ENCODE peak calls at places on chromosomes 4 and X, in six cellular contexts. One of them, this sample, is unnamed.

GRCh38 chr4:15836362-15836761 is 58.2 kb downstream of the CD38 start:
- DNase-seq in fibroblast of lung: no peak
- DNase-seq in psoas muscle: no peak
- DNase-seq in endodermal cell: no peak
- DNase-seq in tibial artery: no peak
- DNase-seq in CD8-positive, alpha-beta T cell: no peak
- DNase-seq in this sample: no peak

GRCh38 chr4:77154074-77154473 is 2.9 kb upstream of the CCNG2 start:
- DNase-seq in tibial artery: no peak
- DNase-seq in endodermal cell: no peak
- DNase-seq in psoas muscle: no peak
- DNase-seq in CD8-positive, alpha-beta T cell: no peak
- DNase-seq in fibroblast of lung: no peak
- DNase-seq in this sample: no peak

GRCh38 chr4:122744229-122744628 is 11.7 kb downstream of the BBS12 start:
- DNase-seq in psoas muscle: no peak
- DNase-seq in CD8-positive, alpha-beta T cell: no peak
- DNase-seq in tibial artery: no peak
- DNase-seq in fibroblast of lung: no peak
- DNase-seq in endodermal cell: no peak
- DNase-seq in this sample: no peak

GRCh38 chr4:156694413-156694812 is 277.2 kb downstream of the PDGFC start:
- DNase-seq in CD8-positive, alpha-beta T cell: no peak
- DNase-seq in fibroblast of lung: no peak
- DNase-seq in psoas muscle: no peak
- DNase-seq in endodermal cell: no peak
- DNase-seq in tibial artery: no peak
- DNase-seq in this sample: no peak

GRCh38 chr4:84167579-84167978 is 331.5 kb downstream of the NKX6-1 start:
- DNase-seq in tibial artery: no peak
- DNase-seq in CD8-positive, alpha-beta T cell: no peak
- DNase-seq in fibroblast of lung: no peak
- DNase-seq in psoas muscle: no peak
- DNase-seq in endodermal cell: peak; percentile 77
- DNase-seq in this sample: no peak

GRCh38 chr4:602559-602942 is 22.8 kb upstream of the PDE6B start:
- DNase-seq in tibial artery: no peak
- DNase-seq in psoas muscle: no peak
- DNase-seq in endodermal cell: peak; percentile 99
- DNase-seq in CD8-positive, alpha-beta T cell: peak; percentile 20
- DNase-seq in fibroblast of lung: no peak
- DNase-seq in this sample: no peak

GRCh38 chr4:173794662-173795061 is 264.6 kb upstream of the HAND2 start:
- DNase-seq in CD8-positive, alpha-beta T cell: no peak
- DNase-seq in tibial artery: no peak
- DNase-seq in endodermal cell: no peak
- DNase-seq in fibroblast of lung: peak; percentile 50
- DNase-seq in psoas muscle: no peak
- DNase-seq in this sample: no peak

GRCh38 chr4:146957252-146957651 is 11.6 kb upstream of the TTC29 start:
- DNase-seq in fibroblast of lung: peak; percentile 93
- DNase-seq in psoas muscle: no peak
- DNase-seq in endodermal cell: no peak
- DNase-seq in tibial artery: no peak
- DNase-seq in CD8-positive, alpha-beta T cell: no peak
- DNase-seq in this sample: no peak

GRCh38 chrX:572490-573124 is 58.0 kb upstream of the SHOX start:
- DNase-seq in psoas muscle: no peak
- DNase-seq in fibroblast of lung: no peak
- DNase-seq in endodermal cell: no peak
- DNase-seq in tibial artery: no peak
- DNase-seq in CD8-positive, alpha-beta T cell: no peak
- DNase-seq in this sample: peak; percentile 37

GRCh38 chr4:125550769-125551168 is 236.0 kb downstream of the FAT4 start:
- DNase-seq in tibial artery: no peak
- DNase-seq in CD8-positive, alpha-beta T cell: no peak
- DNase-seq in fibroblast of lung: no peak
- DNase-seq in endodermal cell: no peak
- DNase-seq in psoas muscle: no peak
- DNase-seq in this sample: no peak

GRCh38 chrX:76127341-76127740 is 45.5 kb upstream of the PBDC1 start:
- DNase-seq in fibroblast of lung: no peak
- DNase-seq in endodermal cell: peak; percentile 77
- DNase-seq in psoas muscle: no peak
- DNase-seq in tibial artery: no peak
- DNase-seq in CD8-positive, alpha-beta T cell: no peak
- DNase-seq in this sample: no peak

GRCh38 chr4:16195209-16195608 is 31.1 kb downstream of the TAPT1 start:
- DNase-seq in endodermal cell: no peak
- DNase-seq in CD8-positive, alpha-beta T cell: no peak
- DNase-seq in psoas muscle: no peak
- DNase-seq in tibial artery: no peak
- DNase-seq in fibroblast of lung: no peak
- DNase-seq in this sample: no peak

GRCh38 chr4:68062501-68062900 is 67.2 kb downstream of the TMPRSS11F start:
- DNase-seq in fibroblast of lung: no peak
- DNase-seq in endodermal cell: no peak
- DNase-seq in tibial artery: no peak
- DNase-seq in CD8-positive, alpha-beta T cell: no peak
- DNase-seq in psoas muscle: no peak
- DNase-seq in this sample: no peak

GRCh38 chr4:89868999-89869589 is 25.6 kb upstream of the MMRN1 start:
- DNase-seq in endodermal cell: no peak
- DNase-seq in tibial artery: no peak
- DNase-seq in CD8-positive, alpha-beta T cell: no peak
- DNase-seq in psoas muscle: no peak
- DNase-seq in fibroblast of lung: no peak
- DNase-seq in this sample: no peak

GRCh38 chr4:112982677-112983076 is 66.8 kb upstream of the ANK2 start:
- DNase-seq in CD8-positive, alpha-beta T cell: no peak
- DNase-seq in endodermal cell: no peak
- DNase-seq in psoas muscle: no peak
- DNase-seq in tibial artery: no peak
- DNase-seq in fibroblast of lung: no peak
- DNase-seq in this sample: no peak

GRCh38 chr4:107666134-107666533 is 53.9 kb downstream of the PAPSS1 start:
- DNase-seq in endodermal cell: no peak
- DNase-seq in fibroblast of lung: peak; percentile 29
- DNase-seq in psoas muscle: no peak
- DNase-seq in CD8-positive, alpha-beta T cell: no peak
- DNase-seq in tibial artery: no peak
- DNase-seq in this sample: no peak

GRCh38 chr4:16007471-16008095 is 44.6 kb upstream of the FGFBP2 start:
- DNase-seq in fibroblast of lung: no peak
- DNase-seq in CD8-positive, alpha-beta T cell: no peak
- DNase-seq in psoas muscle: no peak
- DNase-seq in endodermal cell: no peak
- DNase-seq in tibial artery: no peak
- DNase-seq in this sample: no peak

GRCh38 chr4:6331018-6331417 is 61.4 kb downstream of the WFS1 start:
- DNase-seq in CD8-positive, alpha-beta T cell: no peak
- DNase-seq in tibial artery: no peak
- DNase-seq in psoas muscle: no peak
- DNase-seq in endodermal cell: peak; percentile 73
- DNase-seq in fibroblast of lung: no peak
- DNase-seq in this sample: no peak

GRCh38 chr4:87633239-87633638 is 16.8 kb upstream of the DMP1 start:
- DNase-seq in fibroblast of lung: peak; percentile 46
- DNase-seq in tibial artery: no peak
- DNase-seq in psoas muscle: no peak
- DNase-seq in endodermal cell: no peak
- DNase-seq in CD8-positive, alpha-beta T cell: no peak
- DNase-seq in this sample: no peak

GRCh38 chr4:48904101-48904500 is 2.5 kb downstream of the OCIAD2 start:
- DNase-seq in CD8-positive, alpha-beta T cell: no peak
- DNase-seq in endodermal cell: no peak
- DNase-seq in tibial artery: no peak
- DNase-seq in fibroblast of lung: no peak
- DNase-seq in psoas muscle: no peak
- DNase-seq in this sample: no peak

GRCh38 chr4:4861592-4862551 is 2.4 kb downstream of the MSX1 start:
- DNase-seq in psoas muscle: no peak
- DNase-seq in tibial artery: no peak
- DNase-seq in fibroblast of lung: no peak
- DNase-seq in CD8-positive, alpha-beta T cell: no peak
- DNase-seq in endodermal cell: peak; percentile 65
- DNase-seq in this sample: no peak

GRCh38 chrX:9355739-9356138 is 109.1 kb upstream of the TBL1X start:
- DNase-seq in endodermal cell: no peak
- DNase-seq in fibroblast of lung: no peak
- DNase-seq in CD8-positive, alpha-beta T cell: no peak
- DNase-seq in psoas muscle: no peak
- DNase-seq in tibial artery: no peak
- DNase-seq in this sample: no peak

GRCh38 chrX:19740744-19741143 is 146.7 kb downstream of the SH3KBP1 start:
- DNase-seq in fibroblast of lung: no peak
- DNase-seq in CD8-positive, alpha-beta T cell: no peak
- DNase-seq in endodermal cell: no peak
- DNase-seq in tibial artery: no peak
- DNase-seq in psoas muscle: no peak
- DNase-seq in this sample: no peak

GRCh38 chrX:43278440-43278839 is 377.7 kb upstream of the MAOA start:
- DNase-seq in endodermal cell: no peak
- DNase-seq in psoas muscle: no peak
- DNase-seq in tibial artery: no peak
- DNase-seq in CD8-positive, alpha-beta T cell: no peak
- DNase-seq in fibroblast of lung: no peak
- DNase-seq in this sample: no peak

GRCh38 chr4:31081375-31081774 is 361.2 kb downstream of the PCDH7 start:
- DNase-seq in psoas muscle: no peak
- DNase-seq in fibroblast of lung: peak; percentile 83
- DNase-seq in endodermal cell: no peak
- DNase-seq in CD8-positive, alpha-beta T cell: no peak
- DNase-seq in tibial artery: no peak
- DNase-seq in this sample: no peak

GRCh38 chr4:3270141-3270611 is 21.2 kb downstream of the MSANTD1 start:
- DNase-seq in psoas muscle: peak; percentile 63
- DNase-seq in fibroblast of lung: peak; percentile 31
- DNase-seq in CD8-positive, alpha-beta T cell: no peak
- DNase-seq in endodermal cell: no peak
- DNase-seq in tibial artery: no peak
- DNase-seq in this sample: peak; percentile 44
- H3K27ac ChIP-seq in psoas muscle: peak overlapping the region; percentile 65
- H3K27ac ChIP-seq in fibroblast of lung: no peak overlapping the region
- H3K27ac ChIP-seq in CD8-positive, alpha-beta T cell: no peak overlapping the region
- H3K27ac ChIP-seq in endodermal cell: no peak overlapping the region
- H3K27ac ChIP-seq in tibial artery: no peak overlapping the region
- H3K27ac ChIP-seq in this sample: no peak overlapping the region

DNA sequence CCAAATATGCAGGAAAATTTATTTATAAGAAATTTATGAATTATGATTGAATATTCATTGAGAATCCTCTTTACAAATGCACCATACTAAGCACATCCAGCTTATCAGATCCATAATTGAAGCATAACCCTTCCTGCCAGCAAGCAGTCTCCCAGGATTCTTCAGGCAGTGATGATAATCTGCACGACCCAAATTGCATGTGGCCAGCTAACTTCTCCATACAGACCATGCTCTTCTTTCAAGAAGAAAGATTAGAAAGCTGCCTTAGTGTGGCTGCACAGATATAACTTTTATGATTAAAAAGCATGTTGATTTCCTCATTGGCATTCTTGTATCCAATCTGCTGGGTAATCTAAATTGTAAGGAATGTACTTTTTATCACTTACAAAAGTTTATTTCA is 3.3 kb upstream of the CBR4 start:
- DNase-seq in psoas muscle: no peak
- DNase-seq in CD8-positive, alpha-beta T cell: no peak
- DNase-seq in fibroblast of lung: no peak
- DNase-seq in tibial artery: no peak
- DNase-seq in endodermal cell: no peak
- DNase-seq in this sample: no peak
- H3K27ac ChIP-seq in psoas muscle: no peak overlapping the region
- H3K27ac ChIP-seq in CD8-positive, alpha-beta T cell: no peak overlapping the region
- H3K27ac ChIP-seq in fibroblast of lung: no peak overlapping the region
- H3K27ac ChIP-seq in tibial artery: no peak overlapping the region
- H3K27ac ChIP-seq in endodermal cell: no peak overlapping the region
- H3K27ac ChIP-seq in this sample: no peak overlapping the region

GRCh38 chr4:182145360-182145905 is 97.8 kb upstream of the TENM3 start:
- DNase-seq in CD8-positive, alpha-beta T cell: no peak
- DNase-seq in tibial artery: no peak
- DNase-seq in psoas muscle: no peak
- DNase-seq in endodermal cell: peak; percentile 64
- DNase-seq in fibroblast of lung: peak; percentile 58
- DNase-seq in this sample: no peak
- H3K27ac ChIP-seq in CD8-positive, alpha-beta T cell: no peak overlapping the region
- H3K27ac ChIP-seq in tibial artery: no peak overlapping the region
- H3K27ac ChIP-seq in psoas muscle: no peak overlapping the region
- H3K27ac ChIP-seq in endodermal cell: peak overlapping the region; percentile 60
- H3K27ac ChIP-seq in fibroblast of lung: no peak overlapping the region
- H3K27ac ChIP-seq in this sample: no peak overlapping the region

GRCh38 chr4:151169223-151169622 is 69.8 kb downstream of the RPS3A start:
- DNase-seq in psoas muscle: peak; percentile 66
- DNase-seq in fibroblast of lung: peak; percentile 98
- DNase-seq in endodermal cell: no peak
- DNase-seq in tibial artery: peak; percentile 69
- DNase-seq in CD8-positive, alpha-beta T cell: no peak
- DNase-seq in this sample: no peak
- H3K27ac ChIP-seq in psoas muscle: no peak overlapping the region
- H3K27ac ChIP-seq in fibroblast of lung: peak overlapping the region; percentile 42
- H3K27ac ChIP-seq in endodermal cell: no peak overlapping the region
- H3K27ac ChIP-seq in tibial artery: peak overlapping the region; percentile 29
- H3K27ac ChIP-seq in CD8-positive, alpha-beta T cell: no peak overlapping the region
- H3K27ac ChIP-seq in this sample: no peak overlapping the region

DNA sequence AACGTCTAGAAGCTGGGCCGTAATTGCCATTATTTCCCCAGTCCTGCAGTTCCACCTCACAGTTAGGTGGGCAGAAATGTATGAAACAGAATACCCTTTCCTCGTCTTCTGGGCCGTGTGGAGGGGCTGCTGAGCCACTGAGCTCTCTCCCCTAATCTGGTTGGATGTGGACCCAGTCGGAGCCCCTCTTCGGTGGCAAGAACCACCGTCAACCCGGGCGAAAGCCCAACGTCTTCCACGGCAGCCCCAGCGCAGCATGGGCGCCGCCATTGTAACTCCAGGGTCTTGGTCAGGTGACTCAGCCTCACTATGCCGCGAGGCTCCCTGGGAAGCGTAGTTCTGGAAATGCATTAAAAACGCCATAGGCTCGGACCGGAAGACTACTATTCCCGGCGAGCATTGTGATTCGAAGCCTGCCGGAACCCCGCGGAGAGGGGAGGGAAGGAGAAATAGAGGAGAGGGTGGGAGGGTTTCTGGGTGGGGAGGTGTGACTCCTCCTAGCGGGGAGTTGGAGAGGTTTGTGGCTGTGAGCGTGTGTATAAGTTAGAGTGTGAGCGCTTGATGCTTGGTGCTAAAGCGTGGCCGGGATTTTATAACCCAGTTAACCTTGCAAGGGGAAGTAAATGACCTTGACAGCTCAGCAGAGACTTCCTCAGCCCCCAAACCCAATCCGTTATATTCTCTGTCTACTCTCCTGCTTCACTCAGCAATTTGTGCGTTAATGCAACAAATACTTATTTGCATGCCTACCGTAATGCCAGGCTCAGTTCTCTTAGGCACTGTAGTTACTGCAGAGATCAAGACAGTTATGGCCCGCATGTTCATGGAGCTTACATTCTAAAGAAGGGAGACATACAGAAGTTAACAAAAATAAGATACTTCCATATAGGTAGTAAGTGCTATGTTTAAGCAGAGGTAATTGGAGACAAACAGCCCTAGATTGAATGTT is at the start of gene GATB:
- DNase-seq in tibial artery: peak; percentile 94
- DNase-seq in fibroblast of lung: peak; percentile 95
- DNase-seq in endodermal cell: peak; percentile 99
- DNase-seq in psoas muscle: peak; percentile 91
- DNase-seq in CD8-positive, alpha-beta T cell: peak; percentile 83
- DNase-seq in this sample: peak; percentile 95
- H3K27ac ChIP-seq in tibial artery: peak within 1 kb of the TSS; percentile 61
- H3K27ac ChIP-seq in fibroblast of lung: peak within 1 kb of the TSS; percentile 81
- H3K27ac ChIP-seq in endodermal cell: no peak within 1 kb of the TSS
- H3K27ac ChIP-seq in psoas muscle: peak within 1 kb of the TSS; percentile 76
- H3K27ac ChIP-seq in CD8-positive, alpha-beta T cell: peak within 1 kb of the TSS; percentile 59
- H3K27ac ChIP-seq in this sample: no peak within 1 kb of the TSS

GRCh38 chr4:80367737-80368136 is 32.2 kb downstream of the CFAP299 start:
- DNase-seq in CD8-positive, alpha-beta T cell: no peak
- DNase-seq in endodermal cell: no peak
- DNase-seq in tibial artery: no peak
- DNase-seq in fibroblast of lung: peak; percentile 39
- DNase-seq in psoas muscle: no peak
- DNase-seq in this sample: no peak
- H3K27ac ChIP-seq in CD8-positive, alpha-beta T cell: no peak overlapping the region
- H3K27ac ChIP-seq in endodermal cell: no peak overlapping the region
- H3K27ac ChIP-seq in tibial artery: no peak overlapping the region
- H3K27ac ChIP-seq in fibroblast of lung: no peak overlapping the region
- H3K27ac ChIP-seq in psoas muscle: no peak overlapping the region
- H3K27ac ChIP-seq in this sample: no peak overlapping the region